ENCODE peak calls at places on chromosomes 2 and 18, in nine cellular contexts. K is Caco-2, G is GM23338, Q is fibroblast of lung, X is right atrium auricular region, A is PC-9, V is mucosa of descending colon, H is left ventricle myocardium inferior, C is esophagus muscularis mucosa. B is an unnamed sample. For H3K36me3, the result is how much of the 10 kb centered on the place peaks cover.

GRCh38 chr2:154692927-154693326 is 5.6 kb upstream of the KCNJ3 start:
- DNase-seq in K (no peak), G (no peak), Q (peak), X (no peak), A (no peak), V (no peak), H (no peak), C (no peak), B (no peak)

GRCh38 chr18:24019641-24020331 is 5.2 kb downstream of the TTC39C start:
- DNase-seq in K (no peak), G (no peak), Q (peak), X (no peak), A (no peak), V (no peak), H (no peak), C (no peak), B (no peak)

GRCh38 chr2:239101071-239101470 is 253.2 kb downstream of the TWIST2 start:
- DNase-seq in K (no peak), G (no peak), Q (no peak), X (no peak), A (no peak), V (no peak), H (no peak), C (no peak), B (no peak)

GRCh38 chr2:216285641-216286156 is 86.6 kb downstream of the MARCHF4 start:
- DNase-seq in K (no peak), G (peak), Q (no peak), X (no peak), A (no peak), V (no peak), H (no peak), C (no peak), B (no peak)

GRCh38 chr2:129133692-129134641 is 815.3 kb upstream of the HS6ST1 start:
- DNase-seq in K (no peak), G (no peak), Q (no peak), X (no peak), A (no peak), V (no peak), H (no peak), C (no peak), B (no peak)

GRCh38 chr2:99489758-99490087 is at the start of gene REV1:
- DNase-seq in K (no peak), G (no peak), Q (no peak), X (no peak), A (no peak), V (no peak), H (no peak), C (no peak), B (no peak)

GRCh38 chr2:45237128-45237527 is 227.9 kb upstream of the SIX2 start:
- DNase-seq in K (no peak), G (no peak), Q (no peak), X (no peak), A (peak), V (no peak), H (no peak), C (no peak), B (no peak)

GRCh38 chr2:132387126-132387525 is 29.5 kb upstream of the GPR39 start:
- DNase-seq in K (no peak), G (no peak), Q (no peak), X (no peak), A (no peak), V (no peak), H (no peak), C (no peak), B (no peak)

GRCh38 chr2:128642316-128642715 is 323.6 kb upstream of the HS6ST1 start:
- DNase-seq in K (no peak), G (no peak), Q (no peak), X (peak), A (no peak), V (no peak), H (no peak), C (no peak), B (no peak)

GRCh38 chr18:79169958-79170555 is 100.9 kb downstream of the ATP9B start:
- DNase-seq in K (no peak), G (no peak), Q (peak), X (no peak), A (no peak), V (no peak), H (no peak), C (no peak), B (no peak)

GRCh38 chr2:218896501-218897393 is 16.1 kb downstream of the WNT10A start:
- DNase-seq in K (peak), G (peak), Q (peak), X (peak), A (peak), V (peak), H (no peak), C (no peak), B (no peak)

GRCh38 chr18:74283255-74283554 is 8.6 kb downstream of the CYB5A start:
- DNase-seq in K (no peak), G (no peak), Q (no peak), X (no peak), A (peak), V (no peak), H (no peak), C (no peak), B (no peak)

GRCh38 chr18:683531-683930 is 26.1 kb downstream of the TYMS start:
- DNase-seq in K (no peak), G (no peak), Q (no peak), X (no peak), A (no peak), V (no peak), H (no peak), C (no peak), B (no peak)

GRCh38 chr2:15638720-15639119 is 47.1 kb downstream of the DDX1 start:
- DNase-seq in K (no peak), G (no peak), Q (peak), X (no peak), A (no peak), V (no peak), H (no peak), C (no peak), B (no peak)

GRCh38 chr2:205712508-205712907 is 30.2 kb downstream of the NRP2 start:
- DNase-seq in K (no peak), G (no peak), Q (peak), X (no peak), A (no peak), V (no peak), H (no peak), C (no peak), B (no peak)

GRCh38 chr2:71457123-71457958 is 4.0 kb downstream of the DYSF start:
- DNase-seq in K (no peak), G (no peak), Q (no peak), X (peak), A (no peak), V (no peak), H (no peak), C (peak), B (no peak)

GRCh38 chr18:64639536-64639935 is 490.6 kb upstream of the LINC00305 start:
- DNase-seq in K (no peak), G (no peak), Q (peak), X (no peak), A (no peak), V (no peak), H (no peak), C (no peak), B (no peak)

GRCh38 chr2:121185571-121186074 is 99.4 kb downstream of the TFCP2L1 start:
- DNase-seq in K (no peak), G (no peak), Q (peak), X (no peak), A (peak), V (no peak), H (no peak), C (no peak), B (no peak)

GRCh38 chr2:219521066-219521880 is 7.0 kb downstream of the ASIC4 start:
- DNase-seq in K (peak), G (peak), Q (peak), X (no peak), A (no peak), V (no peak), H (no peak), C (no peak), B (no peak)

GRCh38 chr2:232713505-232713904 is 16.4 kb downstream of the GIGYF2 start:
- DNase-seq in K (no peak), G (no peak), Q (no peak), X (no peak), A (no peak), V (no peak), H (no peak), C (no peak), B (no peak)

GRCh38 chr18:45588831-45589558 is 26.3 kb upstream of the SLC14A2 start:
- DNase-seq in K (no peak), G (no peak), Q (peak), X (no peak), A (no peak), V (no peak), H (no peak), C (no peak), B (no peak)

GRCh38 chr2:178845565-178846457 is 38.6 kb upstream of the TTN start:
- DNase-seq in K (no peak), G (no peak), Q (peak), X (no peak), A (no peak), V (no peak), H (no peak), C (no peak), B (no peak)

GRCh38 chr18:45666520-45666919 is 51.2 kb downstream of the SLC14A2 start:
- DNase-seq in K (no peak), G (no peak), Q (no peak), X (no peak), A (no peak), V (no peak), H (no peak), C (no peak), B (no peak)

GRCh38 chr2:190533175-190533967 is 1.2 kb downstream of the NEMP2 start:
- DNase-seq in K (no peak), G (no peak), Q (peak), X (no peak), A (no peak), V (no peak), H (no peak), C (no peak), B (no peak)

GRCh38 chr2:172998547-172998946 is 77.1 kb upstream of the MAP3K20 start:
- DNase-seq in K (no peak), G (no peak), Q (no peak), X (no peak), A (peak), V (no peak), H (no peak), C (no peak), B (no peak)

GRCh38 chr2:44191739-44192138 is 23.1 kb downstream of the PPM1B start:
- DNase-seq in K (no peak), G (no peak), Q (no peak), X (no peak), A (no peak), V (no peak), H (no peak), C (no peak), B (no peak)

GRCh38 chr2:178998539-178998938 is 51.4 kb downstream of the CCDC141 start:
- DNase-seq in K (no peak), G (no peak), Q (no peak), X (no peak), A (no peak), V (no peak), H (no peak), C (no peak), B (no peak)

GRCh38 chr2:84874381-84875212 is 6.3 kb downstream of the TRABD2A start:
- DNase-seq in K (no peak), G (no peak), Q (peak), X (peak), A (no peak), V (no peak), H (no peak), C (no peak), B (no peak)

GRCh38 chr2:158949300-158949699 is 19.1 kb upstream of the TANC1 start:
- DNase-seq in K (no peak), G (no peak), Q (no peak), X (no peak), A (no peak), V (no peak), H (no peak), C (no peak), B (no peak)

GRCh38 chr2:40352321-40353099 is 99.4 kb downstream of the SLC8A1 start:
- DNase-seq in K (no peak), G (no peak), Q (peak), X (no peak), A (peak), V (no peak), H (no peak), C (no peak), B (no peak)

GRCh38 chr2:196487426-196487825 is 152.1 kb upstream of the CCDC150 start:
- DNase-seq in K (no peak), G (no peak), Q (peak), X (no peak), A (no peak), V (no peak), H (no peak), C (no peak), B (no peak)

GRCh38 chr2:37599688-37600525 is 71.5 kb downstream of the CDC42EP3 start:
- DNase-seq in K (no peak), G (no peak), Q (no peak), X (no peak), A (no peak), V (peak), H (no peak), C (no peak), B (no peak)

GRCh38 chr2:135603543-135603942 is 72.3 kb downstream of the R3HDM1 start:
- DNase-seq in K (no peak), G (no peak), Q (no peak), X (no peak), A (no peak), V (no peak), H (no peak), C (no peak), B (no peak)
- H3K36me3 ChIP-seq in K (under half), G (under half), Q (under half), X (under half), A (under half), V (under half), H (under half), C (under half), B (under half)

GRCh38 chr2:62198237-62198633 is 2.3 kb downstream of the B3GNT2 start:
- DNase-seq in K (no peak), G (no peak), Q (no peak), X (no peak), A (no peak), V (no peak), H (no peak), C (no peak), B (no peak)

GRCh38 chr2:62196278-62196901 is 475 bp downstream of the B3GNT2 start:
- DNase-seq in K (peak), G (peak), Q (no peak), X (no peak), A (peak), V (no peak), H (no peak), C (no peak), B (no peak)

GRCh38 chr2:62195421-62196277 is at the start of gene B3GNT2:
- DNase-seq in K (peak), G (peak), Q (peak), X (peak), A (peak), V (peak), H (peak), C (peak), B (peak)

GRCh38 chr2:62197609-62198236 is 1.8 kb downstream of the B3GNT2 start:
- DNase-seq in K (peak), G (peak), Q (no peak), X (no peak), A (peak), V (peak), H (peak), C (no peak), B (no peak)

GRCh38 chr2:62197017-62197586 is 1.2 kb downstream of the B3GNT2 start:
- DNase-seq in K (no peak), G (no peak), Q (no peak), X (no peak), A (no peak), V (peak), H (no peak), C (no peak), B (no peak)
- TF ChIP-seq CTCF in K (no peak), G (no peak), Q (no peak), X (no peak), A (no peak), V (no peak), H (no peak), C (no peak), B (peak)

GRCh38 chr2:241668839-241669238 is 17.8 kb downstream of the DTYMK start:
- DNase-seq in K (no peak), G (no peak), Q (no peak), X (no peak), A (no peak), V (no peak), H (no peak), C (no peak), B (no peak)

GRCh38 chr2:241666627-241667400 is 19.8 kb downstream of the DTYMK start:
- DNase-seq in K (no peak), G (peak), Q (peak), X (no peak), A (no peak), V (no peak), H (no peak), C (no peak), B (no peak)

GRCh38 chr2:241670333-241671110 is 16.1 kb downstream of the DTYMK start:
- DNase-seq in K (no peak), G (no peak), Q (no peak), X (no peak), A (no peak), V (no peak), H (no peak), C (no peak), B (no peak)

GRCh38 chr2:241668354-241668753 is 18.3 kb downstream of the DTYMK start:
- DNase-seq in K (no peak), G (no peak), Q (no peak), X (no peak), A (no peak), V (no peak), H (no peak), C (no peak), B (no peak)

DNA sequence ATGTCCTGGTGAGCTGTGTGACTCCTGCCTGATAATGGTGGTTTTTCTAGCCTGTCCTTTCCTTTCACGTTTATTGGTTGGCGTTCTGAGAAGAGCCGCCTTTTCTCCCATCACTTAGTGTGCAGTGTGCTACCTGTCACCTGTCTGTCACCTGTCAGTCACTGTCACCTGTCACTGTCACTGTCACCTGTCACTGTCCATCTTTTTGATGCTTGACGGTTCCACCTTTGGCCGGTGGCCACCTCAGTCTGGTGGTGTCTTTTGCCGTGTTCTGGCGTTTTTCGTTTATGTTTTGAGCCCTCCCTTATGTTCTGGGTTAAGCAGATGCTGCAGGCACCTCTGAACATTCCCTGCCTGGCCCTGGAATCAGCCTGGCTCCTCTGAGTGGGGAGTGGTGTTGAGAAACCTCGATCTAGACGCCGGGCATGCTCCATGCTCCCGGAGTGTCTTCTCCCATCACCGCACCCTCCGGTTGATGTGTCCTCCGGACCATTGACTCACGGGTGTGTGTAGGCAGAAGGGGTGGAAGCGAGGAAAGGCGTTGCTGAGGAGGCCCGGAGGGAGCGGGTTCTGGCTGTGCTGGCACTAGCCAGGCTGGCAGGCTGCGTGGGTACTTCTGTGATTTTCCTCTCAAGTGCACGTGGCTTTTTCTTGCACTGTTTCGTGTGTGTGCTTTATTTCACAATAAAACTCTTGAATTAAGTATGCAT is 20.7 kb downstream of the DTYMK start:
- DNase-seq in K (no peak), G (no peak), Q (peak), X (no peak), A (no peak), V (no peak), H (no peak), C (no peak), B (peak)
- H3K36me3 ChIP-seq in K (under half), G (under half), Q (under half), X (half or more), A (under half), V (under half), H (half or more), C (half or more), B (under half)

DNA sequence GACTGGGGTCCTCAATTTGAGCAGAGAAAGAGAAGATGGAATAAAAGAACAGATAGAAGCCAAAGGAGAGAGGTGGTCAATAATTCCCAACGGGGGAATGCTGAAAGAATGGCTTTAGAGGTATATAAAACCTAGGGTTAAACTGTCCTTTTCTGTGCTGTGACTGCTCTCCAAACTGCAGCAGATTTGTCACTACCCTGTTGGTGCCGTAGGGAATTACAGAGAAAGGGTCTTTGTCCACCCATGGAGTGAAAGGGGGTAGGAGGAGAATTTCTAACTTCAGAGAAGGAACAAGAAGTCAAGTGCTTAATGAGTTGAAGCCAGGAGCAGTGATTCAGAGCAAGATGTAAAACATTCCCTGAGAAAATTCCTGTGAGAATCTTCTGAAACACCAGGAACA is 486.5 kb downstream of the NUP35 start:
- DNase-seq in K (no peak), G (peak), Q (no peak), X (no peak), A (no peak), V (no peak), H (no peak), C (no peak), B (no peak)
- TF ChIP-seq CTCF in K (no peak), G (peak), Q (no peak), X (no peak), A (peak), V (no peak), H (no peak), C (no peak), B (no peak)

DNA sequence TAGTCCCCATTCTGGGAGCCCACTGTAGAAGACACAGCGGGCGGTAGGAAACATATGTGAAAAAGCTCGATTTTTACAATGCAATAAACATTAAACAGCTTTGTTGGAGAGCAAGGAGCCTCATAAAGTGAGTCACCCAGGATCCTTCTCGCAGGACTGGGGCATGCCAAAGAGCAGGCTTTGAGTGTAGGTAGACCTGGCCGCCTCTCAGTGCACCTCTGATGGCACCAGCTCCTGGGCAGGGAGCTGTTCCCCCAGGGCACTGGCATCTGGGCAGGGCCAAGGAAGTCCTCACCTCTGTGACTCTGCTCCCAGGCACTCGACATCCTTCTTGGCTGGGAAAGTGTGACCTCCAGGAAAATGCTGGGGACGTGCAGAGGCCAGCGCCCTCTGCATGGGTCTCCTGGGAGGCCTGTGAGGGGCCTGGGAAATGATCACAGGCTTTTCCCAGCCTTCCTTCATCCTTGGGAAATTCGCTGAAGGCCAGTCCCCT is 94.2 kb downstream of the POLR1A start:
- DNase-seq in K (peak), G (no peak), Q (no peak), X (no peak), A (peak), V (peak), H (no peak), C (no peak), B (peak)
- H3K36me3 ChIP-seq in K (under half), G (under half), Q (under half), X (under half), A (under half), V (under half), H (under half), C (under half), B (under half)

DNA sequence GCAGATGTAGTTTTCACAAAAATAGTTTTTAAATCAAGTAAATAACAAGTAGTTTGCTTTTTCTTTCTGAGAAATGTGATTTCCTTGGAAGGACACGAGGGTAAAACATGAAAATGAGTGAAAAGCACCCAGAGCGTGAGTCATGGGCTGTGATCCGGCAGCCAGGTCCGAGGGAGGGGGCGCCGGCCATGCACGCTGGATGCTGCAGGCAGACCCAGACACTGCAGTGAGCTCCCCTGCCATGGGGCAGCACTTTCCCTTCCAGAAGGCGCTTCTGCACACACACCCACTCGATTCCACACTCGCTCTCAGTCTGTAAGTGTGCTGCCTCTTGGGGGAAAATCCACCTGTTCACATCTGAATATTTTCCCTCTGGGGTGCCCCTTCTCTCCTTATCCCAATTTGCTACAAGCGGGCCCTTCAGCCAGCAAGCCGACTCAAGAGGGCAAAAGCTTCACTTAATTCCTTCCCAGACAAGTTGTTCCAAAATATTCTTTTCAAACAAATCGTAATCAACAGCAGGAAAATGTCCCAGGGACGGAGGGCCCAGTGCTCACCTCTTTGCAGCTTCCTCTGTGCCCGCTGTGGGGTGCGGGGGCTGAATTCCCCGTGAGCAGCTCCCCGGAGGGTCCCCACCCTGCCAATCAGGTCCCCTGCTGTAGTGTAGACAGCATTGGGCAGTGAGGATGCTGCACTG is 87.0 kb upstream of the ID2 start:
- DNase-seq in K (no peak), G (no peak), Q (peak), X (no peak), A (no peak), V (no peak), H (no peak), C (no peak), B (no peak)
- TF ChIP-seq CTCF in K (no peak), G (no peak), Q (no peak), X (no peak), A (no peak), V (no peak), H (no peak), C (no peak), B (no peak)